ENCODE peak calls at places on chromosomes 3 and 15, in five cellular contexts. T is heart left ventricle, Q is esophagus muscularis mucosa, B is A549, P is endothelial cell of umbilical vein. S is an unnamed sample.

GRCh38 chr15:42549782-42550392 is 1.2 kb downstream of the HAUS2 start:
- DNase-seq in T (no peak), Q (no peak), B (no peak), P (no peak), S (no peak)

GRCh38 chr15:37079726-37080125 is 20.6 kb downstream of the MEIS2 start:
- DNase-seq in T (no peak), Q (no peak), B (no peak), P (no peak), S (no peak)

GRCh38 chr3:27883266-27883665 is 161.1 kb upstream of the EOMES start:
- DNase-seq in T (no peak), Q (no peak), B (no peak), P (no peak), S (no peak)

GRCh38 chr3:27349832-27350231 is 19.4 kb downstream of the NEK10 start:
- DNase-seq in T (no peak), Q (no peak), B (no peak), P (no peak), S (no peak)

GRCh38 chr15:84979651-84980050 is 2.0 kb upstream of the PDE8A start:
- DNase-seq in T (peak; percentile 79), Q (no peak), B (peak; percentile 38), P (no peak), S (no peak)

GRCh38 chr3:133973249-133973980 is 56.3 kb downstream of the SLCO2A1 start:
- DNase-seq in T (no peak), Q (no peak), B (no peak), P (no peak), S (peak; percentile 21)

GRCh38 chr15:89002281-89002761 is 85.9 kb upstream of the ABHD2 start:
- DNase-seq in T (no peak), Q (no peak), B (peak; percentile 72), P (no peak), S (no peak)

GRCh38 chr3:141452045-141452444 is 34.8 kb upstream of the RASA2 start:
- DNase-seq in T (no peak), Q (no peak), B (peak; percentile 82), P (peak; percentile 83), S (no peak)

GRCh38 chr3:44104668-44105321 is 136.9 kb upstream of the TOPAZ1 start:
- DNase-seq in T (no peak), Q (peak; percentile 64), B (peak; percentile 38), P (no peak), S (no peak)

GRCh38 chr3:186413615-186414415 is 51.8 kb upstream of the DGKG start:
- DNase-seq in T (no peak), Q (peak; percentile 93), B (peak; percentile 4), P (no peak), S (peak; percentile 94)

GRCh38 chr3:186359078-186359477 is 3.0 kb downstream of the DGKG start:
- DNase-seq in T (no peak), Q (peak; percentile 34), B (no peak), P (peak; percentile 36), S (no peak)

GRCh38 chr15:101123222-101123910 is 128.5 kb downstream of the CHSY1 start:
- DNase-seq in T (no peak), Q (no peak), B (no peak), P (no peak), S (no peak)

GRCh38 chr15:93089855-93090305 is 869 bp upstream of the RGMA start:
- DNase-seq in T (peak; percentile 75), Q (no peak), B (no peak), P (no peak), S (peak; percentile 78)

GRCh38 chr3:7506606-7507180 is 645.8 kb downstream of the GRM7 start:
- DNase-seq in T (no peak), Q (no peak), B (no peak), P (peak; percentile 55), S (no peak)

GRCh38 chr15:48946088-48946839 is 17.5 kb downstream of the SHC4 start:
- DNase-seq in T (no peak), Q (no peak), B (peak; percentile 50), P (peak; percentile 8), S (no peak)

GRCh38 chr3:133914839-133915600 is 19.3 kb upstream of the RAB6B start:
- DNase-seq in T (no peak), Q (peak; percentile 79), B (no peak), P (no peak), S (no peak)

GRCh38 chr3:123719785-123720531 is 135.1 kb upstream of the HACD2 start:
- DNase-seq in T (no peak), Q (no peak), B (no peak), P (no peak), S (peak; percentile 96)

GRCh38 chr15:81015595-81016252 is 15.0 kb downstream of the TLNRD1 start:
- DNase-seq in T (no peak), Q (no peak), B (no peak), P (no peak), S (no peak)

GRCh38 chr3:132749786-132750185 is 27.6 kb upstream of the NPHP3 start:
- DNase-seq in T (no peak), Q (no peak), B (no peak), P (no peak), S (no peak)

GRCh38 chr15:53978248-53978906 is at the start of gene UNC13C:
- DNase-seq in T (peak; percentile 44), Q (no peak), B (peak; percentile 21), P (no peak), S (peak; percentile 71)

GRCh38 chr15:52115598-52116427 is 3.2 kb upstream of the BCL2L10 start:
- DNase-seq in T (no peak), Q (no peak), B (no peak), P (peak; percentile 96), S (no peak)

GRCh38 chr15:64137226-64137833 is 14.2 kb upstream of the SNX22 start:
- DNase-seq in T (no peak), Q (no peak), B (no peak), P (no peak), S (peak; percentile 55)

GRCh38 chr15:96171842-96172241 is 158.7 kb upstream of the NR2F2 start:
- DNase-seq in T (no peak), Q (no peak), B (peak; percentile 66), P (no peak), S (no peak)

GRCh38 chr3:188861847-188862740 is 309.7 kb upstream of the TPRG1 start:
- DNase-seq in T (no peak), Q (no peak), B (no peak), P (peak; percentile 16), S (no peak)

GRCh38 chr3:68880632-68881031 is 51.7 kb downstream of the TAFA4 start:
- DNase-seq in T (no peak), Q (no peak), B (no peak), P (no peak), S (peak; percentile 70)

GRCh38 chr3:37136067-37136466 is 38.3 kb downstream of the LRRFIP2 start:
- DNase-seq in T (no peak), Q (no peak), B (no peak), P (no peak), S (no peak)

GRCh38 chr3:155391583-155391982 is 98.1 kb upstream of the STRIT1 start:
- DNase-seq in T (no peak), Q (no peak), B (peak; percentile 20), P (no peak), S (peak; percentile 73)

GRCh38 chr3:83813176-83813575 is 1145.6 kb upstream of the CADM2 start:
- DNase-seq in T (no peak), Q (no peak), B (no peak), P (no peak), S (no peak)

GRCh38 chr3:23859012-23859743 is 53.4 kb downstream of the UBE2E1 start:
- DNase-seq in T (no peak), Q (no peak), B (no peak), P (peak; percentile 56), S (no peak)

GRCh38 chr15:52183562-52184173 is 7.5 kb downstream of the GNB5 start:
- DNase-seq in T (no peak), Q (peak; percentile 57), B (peak; percentile 47), P (peak; percentile 51), S (no peak)

DNA sequence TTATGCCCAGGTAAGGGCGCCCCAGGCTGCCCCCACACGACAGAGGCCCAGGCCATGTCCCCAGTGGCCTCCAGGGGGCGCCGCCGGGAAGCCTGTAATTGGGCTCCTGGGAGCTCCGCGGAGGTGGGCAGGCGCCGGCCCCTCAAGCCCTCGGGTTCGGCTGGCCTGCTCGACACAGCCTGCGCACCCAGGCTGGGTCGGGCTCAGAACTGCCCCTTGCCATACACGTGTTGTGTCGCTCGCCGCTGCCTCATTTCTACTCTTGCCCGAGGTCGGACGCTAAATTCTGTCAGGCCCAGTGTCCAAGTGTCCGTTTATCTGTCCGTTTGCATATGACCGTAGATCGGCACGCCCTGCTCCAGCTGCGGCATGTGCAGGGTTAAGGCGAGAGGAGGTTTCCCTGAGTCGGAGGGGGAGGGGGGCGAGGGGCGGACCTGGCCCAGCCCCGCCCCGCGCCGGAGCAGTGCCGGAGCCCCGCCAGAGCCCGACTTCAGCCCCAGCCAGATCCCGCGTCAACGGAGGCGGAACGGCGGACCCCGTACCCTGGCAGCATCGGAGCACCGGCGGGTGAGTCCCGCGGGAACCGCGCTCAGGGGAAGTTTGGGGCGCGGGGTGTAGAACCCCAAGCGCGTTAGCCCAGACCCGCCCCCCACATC is at the start of gene KLHDC8B:
- DNase-seq in T (peak; percentile 93), Q (peak; percentile 97), B (peak; percentile 76), P (peak; percentile 95), S (peak; percentile 96)
- TF ChIP-seq POLR2A in T (no peak), Q (peak; percentile 11), B (peak; percentile 39), P (peak; percentile 69), S (peak; percentile 31)

GRCh38 chr3:30635072-30635471 is 28.7 kb downstream of the TGFBR2 start:
- DNase-seq in T (no peak), Q (no peak), B (no peak), P (no peak), S (no peak)

GRCh38 chr3:30639937-30640336 is 33.5 kb downstream of the TGFBR2 start:
- DNase-seq in T (no peak), Q (no peak), B (no peak), P (no peak), S (no peak)

GRCh38 chr3:30638685-30639412 is 32.4 kb downstream of the TGFBR2 start:
- DNase-seq in T (peak; percentile 66), Q (no peak), B (no peak), P (no peak), S (no peak)

GRCh38 chr3:30640856-30641255 is 34.5 kb downstream of the TGFBR2 start:
- DNase-seq in T (no peak), Q (no peak), B (no peak), P (no peak), S (no peak)

GRCh38 chr3:30637310-30638227 is 31.2 kb downstream of the TGFBR2 start:
- DNase-seq in T (no peak), Q (no peak), B (no peak), P (no peak), S (no peak)
- H3K4me1 ChIP-seq in T (peaks cover 57% of the 10 kb centered on the region), Q (peaks cover 86% of the 10 kb centered on the region), B (peaks cover 8% of the 10 kb centered on the region), P (peaks cover 48% of the 10 kb centered on the region), S (peaks cover 84% of the 10 kb centered on the region)

DNA sequence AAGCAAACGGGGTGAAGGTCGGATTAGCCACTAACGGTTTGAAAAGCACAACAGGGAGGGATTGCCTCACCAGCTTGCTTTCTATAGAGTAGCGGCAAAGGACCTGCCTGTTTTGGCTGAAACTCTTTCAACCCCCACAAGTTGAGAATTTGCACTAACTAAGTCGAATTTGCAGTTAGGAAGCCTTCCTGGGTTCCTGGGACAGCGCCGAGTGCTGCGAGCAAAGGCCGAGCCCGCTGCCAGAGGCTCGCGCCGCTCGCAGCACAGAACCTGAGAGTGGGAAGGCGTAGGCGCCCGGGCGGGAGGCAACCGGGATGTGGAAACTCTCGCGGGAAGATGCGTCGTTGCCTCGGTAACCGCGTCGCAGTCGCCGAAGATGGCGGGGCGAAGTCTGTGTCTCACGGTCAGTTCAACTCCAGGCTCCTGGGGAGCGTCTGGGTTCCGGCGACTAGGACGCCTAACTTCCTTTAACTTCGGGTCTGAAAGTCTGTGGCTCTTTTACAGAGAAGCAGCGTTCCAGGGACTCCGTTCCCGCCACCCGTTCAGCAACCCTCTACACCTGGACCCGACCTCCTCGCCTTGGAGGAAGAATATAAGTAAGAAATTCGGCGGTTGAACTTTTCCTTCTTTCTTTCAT is at the start of gene TEX9:
- DNase-seq in T (peak; percentile 91), Q (no peak), B (peak; percentile 90), P (peak; percentile 74), S (peak; percentile 91)
- TF ChIP-seq POLR2A in T (no peak), Q (no peak), B (peak; percentile 93), P (no peak), S (no peak)

GRCh38 chr3:32113981-32114566 is 7.7 kb downstream of the GPD1L start:
- DNase-seq in T (no peak), Q (no peak), B (no peak), P (no peak), S (no peak)
- H3K4me1 ChIP-seq in T (peaks cover 15% of the 10 kb centered on the region), Q (peaks cover 39% of the 10 kb centered on the region), B (peaks cover 23% of the 10 kb centered on the region), P (no peaks in the 10 kb centered on the region), S (peaks cover 21% of the 10 kb centered on the region)

S was measured in sigmoid colon.